ENCODE peak calls at places on chromosomes 1 and 21, in seven cellular contexts. G, M, B, N, P, R and E are unnamed samples.

GRCh38 chr1:109383850-109384249 is 13.9 kb downstream of the SORT1 start:
- DNase-seq in B (no peak), R (no peak), M (no peak), N (no peak), G (no peak), P (peak; percentile 61), E (no peak)

GRCh38 chr21:45818904-45819285 is 162.7 kb upstream of the COL6A1 start:
- DNase-seq in N (no peak), P (peak; percentile 86), R (no peak), M (peak; percentile 84), G (peak; percentile 16), B (no peak), E (no peak)

GRCh38 chr1:116411784-116412479 is 38.9 kb downstream of the ATP1A1 start:
- DNase-seq in B (no peak), N (no peak), G (no peak), R (no peak), M (peak; percentile 79), P (peak; percentile 30), E (no peak)

GRCh38 chr1:105632342-105633196 is 1423.9 kb upstream of the PRMT6 start:
- DNase-seq in B (no peak), P (no peak), N (no peak), G (no peak), R (no peak), M (no peak), E (no peak)

GRCh38 chr1:3072948-3073519 is 4.0 kb downstream of the PRDM16 start:
- DNase-seq in M (no peak), G (no peak), B (no peak), R (no peak), N (no peak), P (no peak), E (no peak)

GRCh38 chr1:221548942-221549341 is 192.9 kb downstream of the DUSP10 start:
- DNase-seq in N (no peak), P (no peak), M (no peak), G (no peak), B (no peak), R (no peak), E (no peak)

GRCh38 chr1:176211395-176212165 is 4.5 kb upstream of the COP1 start:
- DNase-seq in B (no peak), G (no peak), R (no peak), P (no peak), N (no peak), M (no peak), E (no peak)

GRCh38 chr1:154445040-154445472 is 39.9 kb downstream of the IL6R start:
- DNase-seq in M (peak; percentile 95), G (no peak), R (no peak), N (no peak), P (peak; percentile 82), B (no peak), E (no peak)

GRCh38 chr1:152167835-152168534 is 9.0 kb upstream of the RPTN start:
- DNase-seq in M (peak; percentile 8), G (no peak), B (no peak), P (peak; percentile 97), N (no peak), R (peak; percentile 26), E (no peak)

GRCh38 chr1:58412071-58412580 is 134.4 kb downstream of the OMA1 start:
- DNase-seq in G (no peak), P (peak; percentile 82), M (peak; percentile 47), R (no peak), B (no peak), N (no peak), E (no peak)

DNA sequence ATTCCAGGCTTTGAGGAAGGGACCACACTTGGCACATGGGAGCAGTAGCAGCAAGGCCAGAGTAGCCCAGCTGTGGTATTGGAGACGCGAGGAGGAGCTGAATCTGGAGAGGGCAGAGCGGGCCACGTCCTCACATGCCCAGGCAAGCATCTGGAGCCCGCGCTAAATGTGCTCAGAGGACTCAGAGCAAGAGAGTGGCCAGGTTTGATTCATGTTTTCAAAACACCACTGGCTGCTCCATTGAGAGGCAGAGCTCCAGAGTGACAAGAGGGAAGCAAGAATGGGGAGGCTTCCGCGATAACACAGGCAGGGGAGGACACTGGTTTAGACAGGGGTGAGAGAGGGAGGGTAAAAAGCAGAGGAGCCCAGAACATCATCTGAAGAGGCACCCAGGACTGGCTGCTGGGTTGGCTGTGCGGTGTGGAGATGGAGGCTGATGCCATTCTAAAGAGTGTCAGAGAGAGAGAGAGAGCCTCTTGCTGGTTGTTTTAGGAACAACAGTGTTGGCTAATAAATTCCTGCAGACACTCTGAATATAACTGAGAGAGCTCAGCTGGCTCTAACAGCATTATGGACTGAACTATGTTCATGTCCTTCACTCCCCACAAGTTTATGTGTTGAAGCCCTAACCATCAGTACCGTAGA is 32.3 kb downstream of the RCAN1 start:
- DNase-seq in G (no peak), B (no peak), N (peak; percentile 33), P (peak; percentile 45), M (peak; percentile 65), R (no peak), E (no peak)
- TF ChIP-seq CTCF in G (no peak), B (no peak), N (peak; percentile 65), P (peak; percentile 66), M (peak; percentile 75), R (peak; percentile 53), E (peak; percentile 46)

GRCh38 chr1:247204177-247204647 is 32.4 kb upstream of the ZNF124 start:
- DNase-seq in M (no peak), G (no peak), N (no peak), B (no peak), P (no peak), R (no peak), E (no peak)
- H3K9me3 ChIP-seq in M (peaks cover 2% of the 10 kb centered on the region), G (peaks cover 4% of the 10 kb centered on the region), N (no peaks in the 10 kb centered on the region), B (no peaks in the 10 kb centered on the region), P (no peaks in the 10 kb centered on the region), R (no peaks in the 10 kb centered on the region), E (no peaks in the 10 kb centered on the region)

GRCh38 chr1:224114787-224115175 is 870 bp downstream of the FBXO28 start:
- DNase-seq in B (no peak), P (peak; percentile 3), R (no peak), G (no peak), N (no peak), M (no peak), E (no peak)
- H3K27ac ChIP-seq in B (peak overlapping the region; percentile 93), P (peak overlapping the region; percentile 93), R (peak overlapping the region; percentile 94), G (peak overlapping the region; percentile 94), N (peak overlapping the region; percentile 74), M (peak overlapping the region; percentile 72), E (peak overlapping the region; percentile 91)

GRCh38 chr1:47759581-47760247 is 237.5 kb downstream of the TRABD2B start:
- DNase-seq in M (no peak), N (no peak), G (no peak), B (no peak), P (no peak), R (no peak), E (no peak)
- TF ChIP-seq CTCF in M (no peak), N (no peak), G (no peak), B (no peak), P (no peak), R (peak; percentile 30), E (no peak)

DNA sequence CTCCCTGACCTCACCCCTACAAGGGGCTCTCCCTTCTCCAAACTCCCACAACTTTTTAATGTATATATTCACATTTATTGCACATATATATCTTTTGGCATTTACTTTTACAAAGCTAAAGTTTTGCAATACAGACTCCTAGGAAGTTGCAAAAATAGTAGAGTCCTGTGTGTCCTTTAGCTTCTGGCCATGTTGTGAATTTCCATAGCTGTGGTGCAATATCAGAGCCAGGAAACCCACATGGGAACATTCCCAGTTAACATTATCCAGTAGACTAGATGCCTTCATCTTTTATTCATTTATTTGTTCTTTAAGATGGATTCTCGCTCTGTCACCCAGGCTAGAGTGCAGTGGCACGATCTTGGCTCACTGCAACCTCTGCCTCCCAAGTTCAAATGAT is 343.0 kb downstream of the PCP4 start:
- DNase-seq in G (no peak), M (no peak), P (no peak), N (no peak), B (no peak), R (no peak), E (no peak)
- H3K9me3 ChIP-seq in G (no peaks in the 10 kb centered on the region), M (peaks cover 25% of the 10 kb centered on the region), P (no peaks in the 10 kb centered on the region), N (peaks cover 5% of the 10 kb centered on the region), B (no peaks in the 10 kb centered on the region), R (no peaks in the 10 kb centered on the region), E (no peaks in the 10 kb centered on the region)

GRCh38 chr1:10400013-10400412 is 1.1 kb downstream of the PGD start:
- DNase-seq in B (no peak), G (no peak), N (no peak), R (no peak), P (no peak), M (no peak), E (no peak)
- H3K27ac ChIP-seq in B (peak overlapping the region; percentile 93), G (no peak overlapping the region), N (no peak overlapping the region), R (peak overlapping the region; percentile 88), P (peak overlapping the region; percentile 78), M (peak overlapping the region; percentile 85), E (peak overlapping the region; percentile 80)

GRCh38 chr1:87330201-87330953 is 1.7 kb downstream of the LMO4 start:
- DNase-seq in B (no peak), P (peak; percentile 38), M (peak; percentile 40), G (no peak), N (no peak), R (peak; percentile 38), E (no peak)

GRCh38 chr1:87333692-87334347 is 5.1 kb downstream of the LMO4 start:
- DNase-seq in M (peak; percentile 36), N (no peak), B (no peak), G (no peak), P (peak; percentile 56), R (peak; percentile 21), E (no peak)

GRCh38 chr1:87329756-87330200 is 1.1 kb downstream of the LMO4 start:
- DNase-seq in N (no peak), G (no peak), R (no peak), M (peak; percentile 23), P (no peak), B (no peak), E (no peak)

GRCh38 chr1:87330954-87331318 is 2.3 kb downstream of the LMO4 start:
- DNase-seq in N (no peak), R (no peak), P (no peak), M (no peak), G (no peak), B (no peak), E (no peak)

DNA sequence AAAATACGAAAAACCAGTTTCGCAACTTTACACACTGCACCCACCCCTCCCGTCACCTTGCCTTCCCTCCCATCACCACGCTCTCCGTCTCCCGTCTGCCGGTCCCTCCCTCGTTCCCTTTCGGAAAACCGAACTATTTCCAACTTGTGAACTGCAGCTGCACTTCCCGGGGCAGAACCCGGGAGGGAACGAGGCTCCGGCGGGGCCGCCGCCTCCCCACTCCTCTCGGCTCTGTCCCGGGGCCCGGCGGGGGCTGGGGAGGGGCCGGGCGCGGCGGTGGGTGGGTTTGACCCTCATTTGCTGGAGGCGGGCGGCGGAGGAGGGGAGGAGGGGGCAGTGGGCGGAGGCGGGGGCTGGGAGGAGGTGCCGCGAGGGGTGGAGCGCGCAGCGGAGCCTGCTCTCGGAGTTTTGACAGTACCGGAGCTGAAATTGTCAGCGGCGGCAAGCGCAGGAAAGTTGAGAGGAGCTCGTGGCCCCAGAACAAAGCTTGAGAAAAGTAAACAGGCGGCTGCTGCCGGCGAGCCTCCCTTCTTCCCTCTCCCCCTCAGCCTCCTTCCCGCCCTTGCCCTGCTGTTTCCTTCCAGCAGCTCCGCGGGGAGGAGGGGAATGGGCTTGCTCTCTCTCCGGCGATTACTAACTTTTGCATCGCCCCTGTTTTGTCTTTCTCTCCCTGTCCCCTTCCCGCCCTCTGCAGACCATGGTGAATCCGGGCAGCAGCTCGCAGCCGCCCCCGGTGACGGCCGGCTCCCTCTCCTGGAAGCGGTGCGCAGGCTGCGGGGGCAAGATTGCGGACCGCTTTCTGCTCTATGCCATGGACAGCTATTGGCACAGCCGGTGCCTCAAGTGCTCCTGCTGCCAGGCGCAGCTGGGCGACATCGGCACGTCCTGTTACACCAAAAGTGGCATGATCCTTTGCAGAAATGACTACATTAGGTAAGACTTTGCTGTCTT is 2.9 kb downstream of the LMO4 start:
- DNase-seq in R (peak; percentile 84), B (peak; percentile 66), G (no peak), N (no peak), P (peak; percentile 72), M (peak; percentile 60), E (peak; percentile 39)
- TF ChIP-seq CTCF in R (no peak), B (no peak), G (no peak), N (peak; percentile 18), P (peak; percentile 10), M (peak; percentile 21), E (no peak)

GRCh38 chr1:248194117-248194516 is 2.9 kb upstream of the OR2M3 start:
- DNase-seq in N (no peak), M (no peak), B (no peak), P (no peak), R (no peak), G (no peak), E (no peak)
- H3K9me3 ChIP-seq in N (no peaks in the 10 kb centered on the region), M (peaks cover 8% of the 10 kb centered on the region), B (no peaks in the 10 kb centered on the region), P (no peaks in the 10 kb centered on the region), R (no peaks in the 10 kb centered on the region), G (no peaks in the 10 kb centered on the region), E (peaks cover 3% of the 10 kb centered on the region)